ENCODE peak calls at places on chromosomes 13 and 19, in four cellular contexts. A is H1, N is IMR-90, G is H9. B is an unnamed sample.

GRCh38 chr19:2240881-2241760 is 4.5 kb downstream of the SF3A2 start:
- DNase-seq in A (no peak), N (no peak), G (no peak), B (no peak)

GRCh38 chr13:50127017-50127725 is 111.9 kb downstream of the KCNRG start:
- DNase-seq in A (peak; percentile 71), N (peak; percentile 50), G (peak; percentile 58), B (peak; percentile 45)

GRCh38 chr19:49932041-49932451 is 2.7 kb upstream of the NUP62 start:
- DNase-seq in A (no peak), N (no peak), G (no peak), B (no peak)

GRCh38 chr19:34502582-34503545 is 21.3 kb downstream of the WTIP start:
- DNase-seq in A (peak; percentile 37), N (peak; percentile 33), G (no peak), B (no peak)

GRCh38 chr13:109151696-109152095 is 522.3 kb downstream of the MYO16 start:
- DNase-seq in A (no peak), N (no peak), G (no peak), B (peak; percentile 45)

GRCh38 chr19:19342086-19343015 is 21.7 kb downstream of the MAU2 start:
- DNase-seq in A (peak; percentile 95), N (peak; percentile 46), G (peak; percentile 92), B (peak; percentile 84)

GRCh38 chr19:7658219-7658686 is 10.6 kb upstream of the RETN start:
- DNase-seq in A (no peak), N (no peak), G (no peak), B (peak; percentile 28)

GRCh38 chr13:24878340-24878739 is 114.4 kb downstream of the RNF17 start:
- DNase-seq in A (no peak), N (no peak), G (no peak), B (no peak)

GRCh38 chr13:101640797-101641400 is 188.4 kb downstream of the ITGBL1 start:
- DNase-seq in A (no peak), N (peak; percentile 78), G (no peak), B (no peak)

GRCh38 chr13:27022571-27023311 is 148.9 kb downstream of the USP12 start:
- DNase-seq in A (no peak), N (peak; percentile 89), G (peak; percentile 10), B (peak; percentile 46)

GRCh38 chr13:76226941-76227340 is 590.8 kb downstream of the LMO7 start:
- DNase-seq in A (no peak), N (peak; percentile 88), G (no peak), B (no peak)

GRCh38 chr19:3358919-3359849 is 7.2 kb upstream of the NFIC start:
- DNase-seq in A (no peak), N (peak; percentile 51), G (no peak), B (no peak)

GRCh38 chr13:91401916-91402315 is 3.5 kb downstream of the GPC5 start:
- DNase-seq in A (no peak), N (no peak), G (no peak), B (no peak)

GRCh38 chr13:113974304-113975281 is 717 bp upstream of the C13orf46 start:
- DNase-seq in A (no peak), N (no peak), G (no peak), B (no peak)

GRCh38 chr13:19910336-19911072 is 47.1 kb upstream of the ZMYM5 start:
- DNase-seq in A (no peak), N (peak; percentile 49), G (no peak), B (peak; percentile 8)

GRCh38 chr13:67150608-67151007 is 79.5 kb downstream of the PCDH9 start:
- DNase-seq in A (no peak), N (no peak), G (no peak), B (no peak)

GRCh38 chr19:28920269-28921066 is 292.5 kb downstream of the UQCRFS1 start:
- DNase-seq in A (peak; percentile 54), N (peak; percentile 24), G (peak; percentile 55), B (peak; percentile 19)

GRCh38 chr13:33550885-33551284 is 265.3 kb upstream of the STARD13 start:
- DNase-seq in A (no peak), N (no peak), G (no peak), B (no peak)

GRCh38 chr19:38952395-38953165 is 21.8 kb downstream of the MRPS12 start:
- DNase-seq in A (peak; percentile 52), N (peak; percentile 16), G (peak; percentile 50), B (peak; percentile 74)

GRCh38 chr13:96848275-96848674 is 146.0 kb downstream of the OXGR1 start:
- DNase-seq in A (no peak), N (no peak), G (no peak), B (no peak)

GRCh38 chr13:50415428-50415827 is 400.2 kb downstream of the KCNRG start:
- DNase-seq in A (no peak), N (peak; percentile 42), G (no peak), B (no peak)

GRCh38 chr13:64746845-64747244 is 2483.3 kb downstream of the PCDH9 start:
- DNase-seq in A (no peak), N (no peak), G (no peak), B (no peak)

GRCh38 chr19:30693179-30693578 is 321.0 kb downstream of the ZNF536 start:
- DNase-seq in A (no peak), N (no peak), G (no peak), B (peak; percentile 83)

GRCh38 chr13:49690133-49690989 is 925 bp downstream of the EBPL start:
- DNase-seq in A (no peak), N (peak; percentile 87), G (no peak), B (peak; percentile 3)

GRCh38 chr19:41792513-41793413 is 3.6 kb upstream of the CEACAM3 start:
- DNase-seq in A (peak; percentile 76), N (peak; percentile 36), G (peak; percentile 73), B (peak; percentile 63)

GRCh38 chr19:44571830-44572661 is 41.3 kb upstream of the IGSF23 start:
- DNase-seq in A (no peak), N (no peak), G (no peak), B (no peak)

GRCh38 chr13:76976488-76976887 is 15.4 kb upstream of the CLN5 start:
- DNase-seq in A (no peak), N (no peak), G (no peak), B (no peak)

GRCh38 chr19:5293607-5294089 is 47.0 kb downstream of the PTPRS start:
- DNase-seq in A (peak; percentile 86), N (peak; percentile 40), G (peak; percentile 79), B (peak; percentile 68)

GRCh38 chr19:47619763-47620162 is 10.8 kb downstream of the BICRA start:
- DNase-seq in A (no peak), N (peak; percentile 73), G (peak; percentile 86), B (peak; percentile 77)

GRCh38 chr19:34274827-34275625 is 20.7 kb downstream of the GARRE1 start:
- DNase-seq in A (no peak), N (peak; percentile 96), G (no peak), B (no peak)

GRCh38 chr13:108269601-108270328 is at the start of gene TNFSF13B:
- DNase-seq in A (peak; percentile 60), N (peak; percentile 40), G (peak; percentile 82), B (peak; percentile 74)

GRCh38 chr19:38862321-38863059 is 12.7 kb upstream of the HNRNPL start:
- DNase-seq in A (no peak), N (no peak), G (no peak), B (no peak)

GRCh38 chr19:37056776-37057175 is 21.5 kb upstream of the ZNF420 start:
- DNase-seq in A (no peak), N (no peak), G (no peak), B (no peak)

GRCh38 chr19:51548891-51549305 is 17.4 kb upstream of the SIGLEC6 start:
- DNase-seq in A (no peak), N (no peak), G (no peak), B (no peak)

GRCh38 chr19:31110331-31110730 is 238.9 kb downstream of the TSHZ3 start:
- DNase-seq in A (peak; percentile 48), N (peak; percentile 45), G (peak; percentile 59), B (peak; percentile 60)

GRCh38 chr19:50003810-50004419 is 21.3 kb downstream of the VRK3 start:
- DNase-seq in A (no peak), N (peak; percentile 97), G (no peak), B (no peak)

GRCh38 chr19:13846533-13847032 is 30.4 kb upstream of the NANOS3 start:
- DNase-seq in A (peak; percentile 83), N (peak; percentile 93), G (peak; percentile 95), B (peak; percentile 99)
- H3K4ac ChIP-seq in A (peak overlapping the region; percentile 88), N (peak overlapping the region; percentile 91), G (peak overlapping the region; percentile 69), B (peak overlapping the region; percentile 44)

DNA sequence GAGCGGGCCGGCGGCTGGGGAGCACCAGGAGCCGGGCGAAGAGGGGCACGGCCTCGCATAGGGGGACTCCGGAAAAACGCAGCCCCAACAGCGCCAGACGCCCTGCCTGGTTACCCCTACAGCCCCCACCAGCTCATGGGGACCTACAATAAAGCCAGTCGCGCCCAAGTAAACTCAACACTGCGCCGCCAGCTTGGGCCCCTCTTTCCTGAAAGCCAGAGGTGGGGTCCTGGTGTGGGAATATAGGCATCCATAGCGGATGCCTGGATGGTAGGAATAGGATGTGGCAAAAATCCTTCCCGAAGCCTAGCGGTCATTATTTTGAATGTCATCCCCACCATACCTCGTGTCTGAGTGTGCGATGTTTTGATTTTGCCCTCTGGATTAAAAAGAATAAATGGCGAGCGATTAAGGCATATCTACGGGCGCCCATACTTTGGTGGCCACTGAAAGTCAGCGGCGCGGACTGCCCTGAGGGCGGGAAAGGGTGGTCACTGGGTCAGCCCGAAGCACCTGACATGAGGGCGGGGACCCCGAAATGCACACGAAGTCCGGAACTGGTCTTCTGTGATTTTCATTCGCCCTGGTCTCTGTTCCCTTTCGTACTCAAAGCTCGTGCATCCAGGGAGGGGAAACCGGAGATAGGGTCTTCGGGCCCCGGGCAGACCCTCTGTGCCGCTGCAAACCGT is at the start of the genes NHLRC3 and PROSER1:
- DNase-seq in A (peak; percentile 89), N (peak; percentile 88), G (peak; percentile 89), B (peak; percentile 92)
- H4K5ac ChIP-seq in A (peak within 1 kb of the TSS; percentile 92), N (peak within 1 kb of the TSS; percentile 80), G (peak within 1 kb of the TSS; percentile 31), B (no peak within 1 kb of the TSS)

GRCh38 chr13:30870049-30870884 is 35.8 kb upstream of the MEDAG start:
- DNase-seq in A (peak; percentile 67), N (peak; percentile 100), G (peak; percentile 96), B (peak; percentile 93)
- H4K8ac ChIP-seq in A (no peak overlapping the region), N (peak overlapping the region; percentile 79), G (no peak overlapping the region), B (no peak overlapping the region)

DNA sequence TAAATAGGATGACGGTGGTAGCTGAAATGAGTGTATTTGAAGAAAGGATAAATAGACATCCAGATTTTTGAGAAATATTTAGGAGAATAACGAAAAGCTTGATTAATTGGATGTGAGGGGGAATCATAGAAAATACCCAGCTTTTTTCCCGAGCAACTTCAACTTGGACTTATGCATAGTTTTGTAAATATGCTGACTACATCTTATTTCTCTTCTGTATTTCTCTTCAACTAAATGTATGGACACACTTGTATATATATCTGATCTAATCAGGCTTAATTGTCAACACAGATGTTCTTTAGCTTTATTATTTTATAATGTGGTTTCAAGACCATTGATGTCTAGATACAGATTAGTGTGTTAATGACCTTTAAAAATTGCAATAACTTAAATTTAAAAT is 685.0 kb downstream of the SLITRK1 start:
- DNase-seq in A (no peak), N (no peak), G (no peak), B (no peak)
- H3K4ac ChIP-seq in A (no peak overlapping the region), N (no peak overlapping the region), G (no peak overlapping the region), B (no peak overlapping the region)